ENCODE peak calls at places on chromosome 7, in seven cellular contexts. One of them, this sample, is unnamed.

GRCh38 chr7:105990141-105990540 is 27.1 kb downstream of the CDHR3 start:
- DNase-seq in uterus: no peak
- DNase-seq in AG10803: no peak
- DNase-seq in pancreas: no peak
- DNase-seq in mucosa of descending colon: no peak
- DNase-seq in GM06990: no peak
- DNase-seq in A549: no peak
- DNase-seq in this sample: no peak

GRCh38 chr7:2299853-2300512 is 14.3 kb downstream of the SNX8 start:
- DNase-seq in mucosa of descending colon: no peak
- DNase-seq in pancreas: no peak
- DNase-seq in uterus: no peak
- DNase-seq in AG10803: no peak
- DNase-seq in GM06990: no peak
- DNase-seq in A549: no peak
- DNase-seq in this sample: no peak

GRCh38 chr7:77450613-77451012 is 34.5 kb upstream of the GSAP start:
- DNase-seq in mucosa of descending colon: no peak
- DNase-seq in A549: no peak
- DNase-seq in uterus: no peak
- DNase-seq in pancreas: no peak
- DNase-seq in GM06990: no peak
- DNase-seq in AG10803: no peak
- DNase-seq in this sample: no peak

GRCh38 chr7:150801242-150801945 is 825 bp downstream of the TMEM176A start:
- DNase-seq in uterus: no peak
- DNase-seq in pancreas: no peak
- DNase-seq in GM06990: no peak
- DNase-seq in AG10803: no peak
- DNase-seq in A549: no peak
- DNase-seq in mucosa of descending colon: peak
- DNase-seq in this sample: no peak

GRCh38 chr7:106010866-106011265 is 47.8 kb downstream of the CDHR3 start:
- DNase-seq in AG10803: no peak
- DNase-seq in uterus: no peak
- DNase-seq in pancreas: no peak
- DNase-seq in GM06990: no peak
- DNase-seq in A549: no peak
- DNase-seq in mucosa of descending colon: no peak
- DNase-seq in this sample: peak

GRCh38 chr7:132004528-132004927 is 448.1 kb upstream of the PODXL start:
- DNase-seq in A549: peak
- DNase-seq in uterus: peak
- DNase-seq in pancreas: no peak
- DNase-seq in AG10803: peak
- DNase-seq in mucosa of descending colon: no peak
- DNase-seq in GM06990: no peak
- DNase-seq in this sample: peak

GRCh38 chr7:33495207-33495606 is 365.8 kb downstream of the BBS9 start:
- DNase-seq in AG10803: peak
- DNase-seq in GM06990: no peak
- DNase-seq in pancreas: no peak
- DNase-seq in uterus: no peak
- DNase-seq in mucosa of descending colon: no peak
- DNase-seq in A549: no peak
- DNase-seq in this sample: peak

GRCh38 chr7:40232242-40232929 is 97.6 kb downstream of the SUGCT start:
- DNase-seq in AG10803: peak
- DNase-seq in A549: peak
- DNase-seq in mucosa of descending colon: no peak
- DNase-seq in GM06990: peak
- DNase-seq in pancreas: no peak
- DNase-seq in uterus: no peak
- DNase-seq in this sample: peak

GRCh38 chr7:13880789-13881188 is 108.7 kb downstream of the ETV1 start:
- DNase-seq in A549: no peak
- DNase-seq in AG10803: peak
- DNase-seq in uterus: no peak
- DNase-seq in GM06990: no peak
- DNase-seq in mucosa of descending colon: no peak
- DNase-seq in pancreas: no peak
- DNase-seq in this sample: peak

GRCh38 chr7:101624246-101625000 is 4.7 kb downstream of the MYL10 start:
- DNase-seq in mucosa of descending colon: no peak
- DNase-seq in AG10803: no peak
- DNase-seq in GM06990: no peak
- DNase-seq in pancreas: no peak
- DNase-seq in uterus: no peak
- DNase-seq in A549: no peak
- DNase-seq in this sample: no peak

GRCh38 chr7:106545275-106545674 is 115.7 kb downstream of the CCDC71L start:
- DNase-seq in A549: no peak
- DNase-seq in uterus: no peak
- DNase-seq in pancreas: no peak
- DNase-seq in AG10803: no peak
- DNase-seq in mucosa of descending colon: no peak
- DNase-seq in GM06990: no peak
- DNase-seq in this sample: no peak

GRCh38 chr7:151060416-151061234 is 1.2 kb downstream of the SLC4A2 start:
- DNase-seq in mucosa of descending colon: peak
- DNase-seq in AG10803: no peak
- DNase-seq in uterus: peak
- DNase-seq in GM06990: no peak
- DNase-seq in pancreas: peak
- DNase-seq in A549: peak
- DNase-seq in this sample: peak

GRCh38 chr7:131653418-131654248 is 97.2 kb upstream of the PODXL start:
- DNase-seq in AG10803: peak
- DNase-seq in mucosa of descending colon: no peak
- DNase-seq in A549: peak
- DNase-seq in GM06990: no peak
- DNase-seq in uterus: peak
- DNase-seq in pancreas: no peak
- DNase-seq in this sample: no peak

DNA sequence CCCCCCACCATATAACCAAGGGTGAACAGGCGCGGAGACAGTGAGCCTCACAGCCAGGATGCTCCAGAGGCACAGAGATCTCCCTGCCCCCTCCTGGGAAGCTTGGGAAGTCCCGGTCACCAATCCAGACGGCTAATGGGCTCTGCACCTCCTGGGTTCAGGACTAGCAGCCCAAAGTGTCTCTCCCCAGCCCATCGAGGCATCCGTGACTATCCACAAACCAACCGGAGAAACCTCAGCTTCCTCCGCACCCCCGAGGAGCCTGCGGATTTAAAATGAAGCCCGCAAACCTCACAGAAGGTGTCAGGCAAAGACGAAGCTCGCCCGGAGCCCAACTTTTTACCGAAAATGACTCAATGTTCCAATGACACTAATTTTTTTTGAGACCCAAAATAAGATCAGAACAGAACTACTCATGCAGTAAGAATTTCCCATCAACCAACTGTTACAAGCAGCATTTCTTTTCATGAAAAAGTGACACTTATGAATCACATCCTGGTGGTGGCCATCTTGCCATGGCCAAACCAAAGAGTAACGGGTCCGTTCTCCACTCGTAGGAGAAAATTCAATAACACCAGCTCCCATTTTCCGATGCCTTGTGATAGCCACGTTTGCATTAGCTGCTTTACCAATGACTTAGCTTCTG is 6.0 kb downstream of the PDGFA start:
- DNase-seq in A549: no peak
- DNase-seq in pancreas: no peak
- DNase-seq in AG10803: peak
- DNase-seq in GM06990: no peak
- DNase-seq in mucosa of descending colon: no peak
- DNase-seq in uterus: no peak
- DNase-seq in this sample: peak
- TF ChIP-seq CTCF in A549: no peak
- TF ChIP-seq CTCF in pancreas: no peak
- TF ChIP-seq CTCF in AG10803: no peak
- TF ChIP-seq CTCF in GM06990: no peak
- TF ChIP-seq CTCF in mucosa of descending colon: no peak
- TF ChIP-seq CTCF in uterus: no peak
- TF ChIP-seq CTCF in this sample: peak

DNA sequence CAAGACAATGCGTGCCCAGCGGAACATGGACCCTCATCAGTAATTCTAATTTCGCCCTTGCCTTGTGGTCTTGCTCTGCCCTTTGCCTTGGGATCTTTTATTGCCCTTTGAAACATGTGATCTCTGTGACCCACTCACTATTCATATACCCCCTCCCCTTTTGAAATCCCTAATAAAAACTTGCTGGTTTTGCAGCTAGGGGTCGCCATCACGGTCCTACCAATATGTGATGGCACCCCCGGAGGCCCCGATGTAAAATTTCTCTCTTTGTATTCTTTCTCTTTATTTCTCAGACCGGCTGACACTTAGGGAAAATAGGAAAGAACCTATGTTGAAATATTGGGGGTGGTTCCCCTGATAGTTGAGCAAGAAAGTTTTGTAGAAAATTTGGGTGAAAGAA is 242.7 kb downstream of the CDK14 start:
- DNase-seq in A549: peak
- DNase-seq in mucosa of descending colon: no peak
- DNase-seq in AG10803: no peak
- DNase-seq in GM06990: no peak
- DNase-seq in uterus: no peak
- DNase-seq in pancreas: no peak
- DNase-seq in this sample: no peak
- TF ChIP-seq CTCF in A549: no peak
- TF ChIP-seq CTCF in mucosa of descending colon: no peak
- TF ChIP-seq CTCF in AG10803: no peak
- TF ChIP-seq CTCF in GM06990: no peak
- TF ChIP-seq CTCF in uterus: no peak
- TF ChIP-seq CTCF in pancreas: no peak
- TF ChIP-seq CTCF in this sample: no peak

GRCh38 chr7:465710-466400 is 53.8 kb downstream of the PDGFA start:
- DNase-seq in GM06990: no peak
- DNase-seq in AG10803: no peak
- DNase-seq in mucosa of descending colon: no peak
- DNase-seq in pancreas: no peak
- DNase-seq in uterus: peak
- DNase-seq in A549: no peak
- DNase-seq in this sample: no peak
- TF ChIP-seq CTCF in GM06990: no peak
- TF ChIP-seq CTCF in AG10803: no peak
- TF ChIP-seq CTCF in mucosa of descending colon: no peak
- TF ChIP-seq CTCF in pancreas: no peak
- TF ChIP-seq CTCF in uterus: no peak
- TF ChIP-seq CTCF in A549: no peak
- TF ChIP-seq CTCF in this sample: no peak

GRCh38 chr7:25849361-25850184 is 302.4 kb upstream of the NFE2L3 start:
- DNase-seq in AG10803: peak
- DNase-seq in pancreas: peak
- DNase-seq in GM06990: no peak
- DNase-seq in uterus: peak
- DNase-seq in mucosa of descending colon: no peak
- DNase-seq in A549: peak
- DNase-seq in this sample: peak

GRCh38 chr7:25852249-25852994 is 299.6 kb upstream of the NFE2L3 start:
- DNase-seq in uterus: peak
- DNase-seq in AG10803: no peak
- DNase-seq in GM06990: no peak
- DNase-seq in A549: no peak
- DNase-seq in pancreas: no peak
- DNase-seq in mucosa of descending colon: peak
- DNase-seq in this sample: no peak

GRCh38 chr7:25852995-25853713 is 298.8 kb upstream of the NFE2L3 start:
- DNase-seq in mucosa of descending colon: no peak
- DNase-seq in GM06990: no peak
- DNase-seq in A549: no peak
- DNase-seq in uterus: no peak
- DNase-seq in pancreas: no peak
- DNase-seq in AG10803: no peak
- DNase-seq in this sample: no peak

GRCh38 chr7:25850730-25851129 is 301.3 kb upstream of the NFE2L3 start:
- DNase-seq in GM06990: no peak
- DNase-seq in uterus: no peak
- DNase-seq in A549: no peak
- DNase-seq in mucosa of descending colon: no peak
- DNase-seq in pancreas: no peak
- DNase-seq in AG10803: no peak
- DNase-seq in this sample: no peak

DNA sequence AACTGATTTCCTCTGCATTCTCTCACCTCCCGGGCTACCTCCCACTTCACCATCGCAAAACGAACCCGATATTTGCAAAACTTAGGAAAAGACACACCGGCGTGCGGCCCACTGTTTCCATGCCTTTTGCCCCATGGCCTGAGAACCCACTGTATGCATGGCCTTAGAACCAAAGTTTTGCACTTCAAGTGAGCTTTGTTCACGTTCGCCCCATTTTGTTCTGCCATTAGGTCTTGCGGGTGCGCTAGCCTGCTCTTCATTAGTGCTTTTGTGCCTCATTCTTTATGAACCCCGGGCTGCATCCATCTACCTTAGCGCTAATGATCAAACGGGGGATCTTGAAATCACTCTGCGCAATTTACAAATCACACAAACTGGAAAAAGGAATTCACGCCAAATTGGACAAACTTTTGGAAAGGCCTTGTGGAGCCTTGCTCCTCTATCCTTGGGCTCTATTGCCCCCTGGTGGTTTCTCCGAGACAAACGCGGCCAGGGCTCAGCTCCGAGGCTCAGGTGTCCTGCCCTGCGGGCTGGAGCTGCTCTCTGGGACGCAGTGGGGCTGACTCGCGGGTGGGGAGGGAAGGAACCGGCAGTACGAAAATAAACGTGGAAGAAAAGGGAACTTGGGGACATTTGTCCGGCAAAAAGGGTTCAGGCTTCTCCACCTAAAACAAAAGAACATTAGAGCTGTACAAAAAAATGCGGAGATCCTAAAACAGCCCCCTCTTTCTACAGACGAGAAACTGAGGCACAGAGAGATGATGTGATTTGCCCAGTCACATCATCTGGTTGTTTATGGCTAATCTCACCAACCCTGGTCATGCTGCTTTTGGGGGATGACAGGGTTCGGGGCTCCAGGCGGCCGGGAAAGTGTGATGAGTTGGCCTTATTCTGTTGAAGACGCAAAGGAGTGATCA is 300.4 kb upstream of the NFE2L3 start:
- DNase-seq in pancreas: peak
- DNase-seq in mucosa of descending colon: peak
- DNase-seq in GM06990: no peak
- DNase-seq in uterus: peak
- DNase-seq in A549: peak
- DNase-seq in AG10803: peak
- DNase-seq in this sample: peak
- TF ChIP-seq CTCF in pancreas: peak
- TF ChIP-seq CTCF in mucosa of descending colon: peak
- TF ChIP-seq CTCF in GM06990: peak
- TF ChIP-seq CTCF in uterus: peak
- TF ChIP-seq CTCF in A549: peak
- TF ChIP-seq CTCF in AG10803: peak
- TF ChIP-seq CTCF in this sample: peak

GRCh38 chr7:32042900-32043299 is 27.3 kb downstream of the PDE1C start:
- DNase-seq in GM06990: no peak
- DNase-seq in mucosa of descending colon: no peak
- DNase-seq in A549: peak
- DNase-seq in pancreas: no peak
- DNase-seq in uterus: no peak
- DNase-seq in AG10803: no peak
- DNase-seq in this sample: no peak
- TF ChIP-seq CTCF in GM06990: no peak
- TF ChIP-seq CTCF in mucosa of descending colon: no peak
- TF ChIP-seq CTCF in A549: peak
- TF ChIP-seq CTCF in pancreas: no peak
- TF ChIP-seq CTCF in uterus: no peak
- TF ChIP-seq CTCF in AG10803: no peak
- TF ChIP-seq CTCF in this sample: no peak

GRCh38 chr7:57305192-57305748 is 144.7 kb upstream of the ZNF716 start:
- DNase-seq in A549: no peak
- DNase-seq in mucosa of descending colon: no peak
- DNase-seq in pancreas: no peak
- DNase-seq in GM06990: no peak
- DNase-seq in uterus: no peak
- DNase-seq in AG10803: no peak
- DNase-seq in this sample: no peak
- TF ChIP-seq CTCF in A549: no peak
- TF ChIP-seq CTCF in mucosa of descending colon: no peak
- TF ChIP-seq CTCF in pancreas: no peak
- TF ChIP-seq CTCF in GM06990: no peak
- TF ChIP-seq CTCF in uterus: no peak
- TF ChIP-seq CTCF in AG10803: no peak
- TF ChIP-seq CTCF in this sample: no peak

This sample was measured in astrocyte of the spinal cord.